ENCODE peak calls at places on chromosome 20, in nine cellular contexts. L is HCT116, P is AG09309, Y is Calu3, F is AG10803, G is OCI-LY7, J is foreskin keratinocyte, S is brain microvascular endothelial cell, Z is neural crest cell. B is an unnamed sample.

GRCh38 chr20:62900692-62901584 is 25.4 kb downstream of the DIDO1 start:
- DNase-seq in L (no peak), P (no peak), Y (peak; percentile 72), F (no peak), G (peak; percentile 46), J (peak; percentile 70), S (no peak), Z (no peak), B (no peak)

GRCh38 chr20:23062632-23063031 is 13.2 kb upstream of the THBD start:
- DNase-seq in L (no peak), P (no peak), Y (no peak), F (no peak), G (no peak), J (no peak), S (no peak), Z (no peak), B (no peak)

GRCh38 chr20:31824554-31825313 is 5.6 kb downstream of the MYLK2 start:
- DNase-seq in L (no peak), P (no peak), Y (no peak), F (no peak), G (no peak), J (no peak), S (no peak), Z (no peak), B (no peak)

GRCh38 chr20:1907586-1907985 is 12.4 kb downstream of the SIRPA start:
- DNase-seq in L (no peak), P (no peak), Y (no peak), F (peak; percentile 62), G (no peak), J (no peak), S (peak; percentile 5), Z (no peak), B (no peak)

GRCh38 chr20:14319704-14320103 is 17.7 kb downstream of the FLRT3 start:
- DNase-seq in L (no peak), P (no peak), Y (no peak), F (no peak), G (no peak), J (no peak), S (no peak), Z (no peak), B (no peak)

GRCh38 chr20:38452880-38453624 is 17.9 kb upstream of the SNHG17 start:
- DNase-seq in L (no peak), P (no peak), Y (no peak), F (peak; percentile 62), G (no peak), J (peak; percentile 60), S (peak; percentile 76), Z (no peak), B (no peak)

GRCh38 chr20:46367967-46368901 is 38.2 kb downstream of the ELMO2 start:
- DNase-seq in L (no peak), P (no peak), Y (peak; percentile 40), F (no peak), G (no peak), J (peak; percentile 44), S (no peak), Z (no peak), B (no peak)

GRCh38 chr20:4585104-4585753 is 136.5 kb upstream of the PRND start:
- DNase-seq in L (no peak), P (peak; percentile 84), Y (no peak), F (peak; percentile 88), G (no peak), J (peak; percentile 87), S (peak; percentile 79), Z (no peak), B (no peak)

GRCh38 chr20:61817575-61817974 is 248.1 kb downstream of the TAF4 start:
- DNase-seq in L (no peak), P (no peak), Y (no peak), F (no peak), G (no peak), J (no peak), S (no peak), Z (no peak), B (no peak)

GRCh38 chr20:52493177-52493711 is 301.7 kb upstream of the ZFP64 start:
- DNase-seq in L (no peak), P (no peak), Y (no peak), F (peak; percentile 66), G (no peak), J (peak; percentile 84), S (no peak), Z (no peak), B (no peak)

GRCh38 chr20:13549451-13549850 is 89.3 kb downstream of the TASP1 start:
- DNase-seq in L (no peak), P (no peak), Y (no peak), F (no peak), G (no peak), J (no peak), S (no peak), Z (no peak), B (no peak)

GRCh38 chr20:38918172-38918571 is 8.0 kb upstream of the FAM83D start:
- DNase-seq in L (no peak), P (no peak), Y (no peak), F (no peak), G (no peak), J (no peak), S (no peak), Z (no peak), B (no peak)

GRCh38 chr20:50501970-50502745 is 8.0 kb upstream of the PTPN1 start:
- DNase-seq in L (no peak), P (no peak), Y (no peak), F (no peak), G (no peak), J (no peak), S (no peak), Z (no peak), B (no peak)

GRCh38 chr20:63060057-63060991 is 53.6 kb upstream of the BHLHE23 start:
- DNase-seq in L (no peak), P (peak; percentile 14), Y (no peak), F (peak; percentile 46), G (no peak), J (no peak), S (peak; percentile 52), Z (peak; percentile 33), B (no peak)

GRCh38 chr20:44641305-44641704 is 10.2 kb downstream of the ADA start:
- DNase-seq in L (no peak), P (no peak), Y (no peak), F (no peak), G (no peak), J (peak; percentile 26), S (no peak), Z (no peak), B (no peak)

GRCh38 chr20:44644384-44645131 is 6.9 kb downstream of the ADA start:
- DNase-seq in L (no peak), P (no peak), Y (no peak), F (no peak), G (peak; percentile 73), J (no peak), S (no peak), Z (no peak), B (no peak)

GRCh38 chr20:44642203-44643153 is 9.0 kb downstream of the ADA start:
- DNase-seq in L (no peak), P (peak; percentile 42), Y (peak; percentile 68), F (peak; percentile 79), G (peak; percentile 65), J (peak; percentile 77), S (peak; percentile 86), Z (no peak), B (no peak)

GRCh38 chr20:44643596-44644383 is 7.7 kb downstream of the ADA start:
- DNase-seq in L (no peak), P (peak; percentile 10), Y (peak; percentile 51), F (peak; percentile 79), G (peak; percentile 50), J (peak; percentile 80), S (peak; percentile 95), Z (no peak), B (no peak)

GRCh38 chr20:44643154-44643519 is 8.4 kb downstream of the ADA start:
- DNase-seq in L (no peak), P (no peak), Y (no peak), F (no peak), G (no peak), J (no peak), S (no peak), Z (no peak), B (no peak)
- TF ChIP-seq CTCF in L (no peak), P (no peak), Y (no peak), F (no peak), G (no peak), J (no peak), S (no peak), Z (no peak), B (no peak)

DNA sequence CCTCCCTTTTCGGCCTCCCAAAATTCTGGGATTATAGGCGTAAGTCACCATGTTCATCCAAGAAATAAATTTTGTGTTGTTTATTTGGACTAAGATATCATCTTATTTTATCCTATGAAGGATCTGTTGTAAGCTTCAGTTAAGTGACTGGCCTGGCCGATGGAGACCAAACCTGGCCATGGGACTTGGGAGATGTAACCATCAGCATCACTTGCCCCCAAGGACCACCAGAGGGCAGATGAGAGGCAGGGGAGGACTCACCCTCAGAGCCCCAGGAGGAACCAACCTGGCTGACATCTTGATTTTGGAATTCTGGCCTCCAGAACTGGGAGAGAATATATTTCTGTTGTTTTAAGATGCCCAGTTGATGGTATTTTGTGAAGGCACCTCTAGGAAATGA is 266.7 kb downstream of the CDH26 start:
- DNase-seq in L (no peak), P (no peak), Y (peak; percentile 36), F (peak; percentile 13), G (peak; percentile 41), J (no peak), S (no peak), Z (peak; percentile 35), B (no peak)
- TF ChIP-seq CTCF in L (peak; percentile 52), P (peak; percentile 66), Y (peak; percentile 26), F (peak; percentile 56), G (peak; percentile 80), J (no peak), S (peak; percentile 79), Z (peak; percentile 63), B (peak; percentile 56)

GRCh38 chr20:49482173-49482572 is 295 bp downstream of the KCNB1 start:
- DNase-seq in L (no peak), P (no peak), Y (no peak), F (no peak), G (no peak), J (no peak), S (no peak), Z (no peak), B (no peak)

GRCh38 chr20:49483706-49484101 is 1.2 kb upstream of the KCNB1 start:
- DNase-seq in L (no peak), P (no peak), Y (no peak), F (no peak), G (no peak), J (no peak), S (no peak), Z (no peak), B (no peak)

GRCh38 chr20:49481116-49481515 is 1.4 kb downstream of the KCNB1 start:
- DNase-seq in L (no peak), P (no peak), Y (no peak), F (no peak), G (no peak), J (no peak), S (no peak), Z (no peak), B (no peak)

GRCh38 chr20:49483018-49483705 is 694 bp upstream of the KCNB1 start:
- DNase-seq in L (no peak), P (no peak), Y (no peak), F (no peak), G (no peak), J (no peak), S (no peak), Z (no peak), B (no peak)

GRCh38 chr20:49482621-49483017 is at the start of gene KCNB1:
- DNase-seq in L (no peak), P (no peak), Y (peak; percentile 49), F (peak; percentile 40), G (peak; percentile 19), J (no peak), S (peak; percentile 11), Z (peak; percentile 68), B (peak; percentile 85)
- TF ChIP-seq CTCF in L (no peak), P (no peak), Y (no peak), F (no peak), G (no peak), J (no peak), S (no peak), Z (peak; percentile 36), B (peak; percentile 23)

GRCh38 chr20:36744764-36745191 is 1.1 kb downstream of the NDRG3 start:
- DNase-seq in L (no peak), P (no peak), Y (peak; percentile 29), F (peak; percentile 49), G (no peak), J (peak; percentile 24), S (peak; percentile 5), Z (no peak), B (no peak)
- TF ChIP-seq CTCF in L (no peak), P (no peak), Y (no peak), F (no peak), G (no peak), J (no peak), S (no peak), Z (no peak), B (no peak)